ENCODE peak calls at places on chromosomes 3 and 15, in six cellular contexts. W is CD8-positive, alpha-beta T cell; L is DMS153; C is HFFc6; E is left ventricle myocardium inferior; D is HuH-7.5. G is an unnamed sample.

GRCh38 chr3:45554001-45554691 is 40.4 kb upstream of the LIMD1 start:
- DNase-seq in C (no peak), L (no peak), W (no peak), E (peak; percentile 74), D (no peak), G (no peak)

GRCh38 chr15:40762919-40763800 is 708 bp upstream of the GCHFR start:
- DNase-seq in C (no peak), E (peak; percentile 56), D (peak; percentile 85), L (peak; percentile 68), W (no peak), G (peak; percentile 85)

GRCh38 chr3:194840661-194841514 is 155.2 kb downstream of the FAM43A start:
- DNase-seq in C (no peak), W (no peak), L (no peak), E (no peak), D (no peak), G (peak; percentile 6)

GRCh38 chr3:13528217-13528801 is 20.6 kb upstream of the FBLN2 start:
- DNase-seq in D (peak; percentile 70), E (peak; percentile 42), W (no peak), L (no peak), C (no peak), G (peak; percentile 41)

GRCh38 chr3:55491296-55491816 is 4.2 kb upstream of the WNT5A start:
- DNase-seq in D (no peak), L (no peak), W (no peak), E (no peak), C (peak; percentile 93), G (no peak)

GRCh38 chr3:9491506-9491905 is 62.1 kb downstream of the LHFPL4 start:
- DNase-seq in E (no peak), W (no peak), C (no peak), D (no peak), L (no peak), G (no peak)

GRCh38 chr15:56537881-56538280 is 72.9 kb upstream of the MNS1 start:
- DNase-seq in D (no peak), C (no peak), E (no peak), L (no peak), W (peak; percentile 42), G (no peak)

GRCh38 chr3:55888282-55888855 is 401.3 kb upstream of the WNT5A start:
- DNase-seq in W (no peak), D (no peak), L (no peak), C (no peak), E (peak; percentile 16), G (no peak)

GRCh38 chr3:25856902-25857518 is 67.1 kb downstream of the OXSM start:
- DNase-seq in D (peak; percentile 60), W (no peak), L (no peak), C (peak; percentile 45), E (no peak), G (peak; percentile 23)

GRCh38 chr15:65223996-65224395 is 12.7 kb upstream of the CILP start:
- DNase-seq in C (no peak), E (no peak), W (no peak), L (no peak), D (no peak), G (no peak)

GRCh38 chr15:31457631-31458526 is 131.2 kb downstream of the KLF13 start:
- DNase-seq in L (no peak), C (peak; percentile 46), D (no peak), W (no peak), E (no peak), G (no peak)

GRCh38 chr3:153160451-153161137 is 1.4 kb upstream of the RAP2B start:
- DNase-seq in W (peak; percentile 73), L (peak; percentile 27), D (peak; percentile 53), E (peak; percentile 70), C (peak; percentile 89), G (peak; percentile 62)

GRCh38 chr15:35827156-35827555 is 281.2 kb upstream of the DPH6 start:
- DNase-seq in D (no peak), C (peak; percentile 40), E (no peak), L (no peak), W (no peak), G (no peak)

GRCh38 chr3:193590088-193590856 is 2.7 kb upstream of the OPA1 start:
- DNase-seq in W (no peak), L (no peak), E (no peak), C (peak; percentile 25), D (no peak), G (no peak)